ENCODE peak calls at places on chromosomes 13 and 19, in five cellular contexts. One of them, this sample, is unnamed.

GRCh38 chr19:11479090-11479469 is 1.8 kb downstream of the ELAVL3 start:
- DNase-seq in heart left ventricle: no peak
- DNase-seq in activated T-helper 1 cell treated with anti-CD3 and anti-CD28 coated beads, Interleukin-12 subunit alpha, Interleukin-12 subunit beta, Interleukin-2, Interleukin-4 antibody, amounts not matched to agents 30 ng/mL and 10 ng/mL and 1 ng/mL, durations not matched to agents 14 hours and 24 hours and 36 hours: no peak
- DNase-seq in T-cell: no peak
- DNase-seq in islet precursor cell: no peak
- DNase-seq in this sample: no peak

GRCh38 chr19:50465986-50466771 is 10.1 kb upstream of the EMC10 start:
- DNase-seq in heart left ventricle: no peak
- DNase-seq in activated T-helper 1 cell treated with anti-CD3 and anti-CD28 coated beads, Interleukin-12 subunit alpha, Interleukin-12 subunit beta, Interleukin-2, Interleukin-4 antibody, amounts not matched to agents 30 ng/mL and 10 ng/mL and 1 ng/mL, durations not matched to agents 14 hours and 24 hours and 36 hours: no peak
- DNase-seq in T-cell: no peak
- DNase-seq in islet precursor cell: peak; percentile 86
- DNase-seq in this sample: no peak

GRCh38 chr19:49809155-49809986 is 3.7 kb downstream of the FUZ start:
- DNase-seq in heart left ventricle: peak; percentile 71
- DNase-seq in activated T-helper 1 cell treated with anti-CD3 and anti-CD28 coated beads, Interleukin-12 subunit alpha, Interleukin-12 subunit beta, Interleukin-2, Interleukin-4 antibody, amounts not matched to agents 30 ng/mL and 10 ng/mL and 1 ng/mL, durations not matched to agents 14 hours and 24 hours and 36 hours: peak; percentile 38
- DNase-seq in T-cell: no peak
- DNase-seq in islet precursor cell: peak; percentile 72
- DNase-seq in this sample: peak; percentile 39

GRCh38 chr19:55158848-55159793 is 1.6 kb upstream of the TNNI3 start:
- DNase-seq in heart left ventricle: peak; percentile 85
- DNase-seq in activated T-helper 1 cell treated with anti-CD3 and anti-CD28 coated beads, Interleukin-12 subunit alpha, Interleukin-12 subunit beta, Interleukin-2, Interleukin-4 antibody, amounts not matched to agents 30 ng/mL and 10 ng/mL and 1 ng/mL, durations not matched to agents 14 hours and 24 hours and 36 hours: no peak
- DNase-seq in T-cell: no peak
- DNase-seq in islet precursor cell: peak; percentile 77
- DNase-seq in this sample: no peak

GRCh38 chr19:17075860-17076538 is 422 bp downstream of the MYO9B start:
- DNase-seq in heart left ventricle: peak; percentile 48
- DNase-seq in activated T-helper 1 cell treated with anti-CD3 and anti-CD28 coated beads, Interleukin-12 subunit alpha, Interleukin-12 subunit beta, Interleukin-2, Interleukin-4 antibody, amounts not matched to agents 30 ng/mL and 10 ng/mL and 1 ng/mL, durations not matched to agents 14 hours and 24 hours and 36 hours: peak; percentile 42
- DNase-seq in T-cell: peak; percentile 42
- DNase-seq in islet precursor cell: peak; percentile 67
- DNase-seq in this sample: peak; percentile 46

GRCh38 chr13:39349391-39349790 is 253.6 kb downstream of the LHFPL6 start:
- DNase-seq in heart left ventricle: no peak
- DNase-seq in activated T-helper 1 cell treated with anti-CD3 and anti-CD28 coated beads, Interleukin-12 subunit alpha, Interleukin-12 subunit beta, Interleukin-2, Interleukin-4 antibody, amounts not matched to agents 30 ng/mL and 10 ng/mL and 1 ng/mL, durations not matched to agents 14 hours and 24 hours and 36 hours: no peak
- DNase-seq in T-cell: no peak
- DNase-seq in islet precursor cell: no peak
- DNase-seq in this sample: no peak

GRCh38 chr19:7799640-7800355 is 30.2 kb upstream of the EVI5L start:
- DNase-seq in heart left ventricle: peak; percentile 64
- DNase-seq in activated T-helper 1 cell treated with anti-CD3 and anti-CD28 coated beads, Interleukin-12 subunit alpha, Interleukin-12 subunit beta, Interleukin-2, Interleukin-4 antibody, amounts not matched to agents 30 ng/mL and 10 ng/mL and 1 ng/mL, durations not matched to agents 14 hours and 24 hours and 36 hours: peak; percentile 37
- DNase-seq in T-cell: peak; percentile 26
- DNase-seq in islet precursor cell: peak; percentile 71
- DNase-seq in this sample: peak; percentile 40

GRCh38 chr19:57708641-57709354 is at the start of gene ZNF154:
- DNase-seq in heart left ventricle: peak; percentile 61
- DNase-seq in activated T-helper 1 cell treated with anti-CD3 and anti-CD28 coated beads, Interleukin-12 subunit alpha, Interleukin-12 subunit beta, Interleukin-2, Interleukin-4 antibody, amounts not matched to agents 30 ng/mL and 10 ng/mL and 1 ng/mL, durations not matched to agents 14 hours and 24 hours and 36 hours: peak; percentile 21
- DNase-seq in T-cell: peak; percentile 48
- DNase-seq in islet precursor cell: peak; percentile 89
- DNase-seq in this sample: peak; percentile 64

GRCh38 chr13:112756967-112757758 is 67.3 kb downstream of the ATP11A start:
- DNase-seq in heart left ventricle: peak; percentile 4
- DNase-seq in activated T-helper 1 cell treated with anti-CD3 and anti-CD28 coated beads, Interleukin-12 subunit alpha, Interleukin-12 subunit beta, Interleukin-2, Interleukin-4 antibody, amounts not matched to agents 30 ng/mL and 10 ng/mL and 1 ng/mL, durations not matched to agents 14 hours and 24 hours and 36 hours: no peak
- DNase-seq in T-cell: no peak
- DNase-seq in islet precursor cell: peak; percentile 89
- DNase-seq in this sample: no peak

GRCh38 chr13:36076211-36076610 is 55.0 kb downstream of the DCLK1 start:
- DNase-seq in heart left ventricle: no peak
- DNase-seq in activated T-helper 1 cell treated with anti-CD3 and anti-CD28 coated beads, Interleukin-12 subunit alpha, Interleukin-12 subunit beta, Interleukin-2, Interleukin-4 antibody, amounts not matched to agents 30 ng/mL and 10 ng/mL and 1 ng/mL, durations not matched to agents 14 hours and 24 hours and 36 hours: no peak
- DNase-seq in T-cell: no peak
- DNase-seq in islet precursor cell: no peak
- DNase-seq in this sample: no peak

GRCh38 chr19:40798223-40798996 is 581 bp upstream of the EGLN2 start:
- DNase-seq in heart left ventricle: peak; percentile 100
- DNase-seq in activated T-helper 1 cell treated with anti-CD3 and anti-CD28 coated beads, Interleukin-12 subunit alpha, Interleukin-12 subunit beta, Interleukin-2, Interleukin-4 antibody, amounts not matched to agents 30 ng/mL and 10 ng/mL and 1 ng/mL, durations not matched to agents 14 hours and 24 hours and 36 hours: peak; percentile 100
- DNase-seq in T-cell: peak; percentile 100
- DNase-seq in islet precursor cell: peak; percentile 100
- DNase-seq in this sample: peak; percentile 100

GRCh38 chr19:41682437-41682836 is 5.6 kb downstream of the CEACAM7 start:
- DNase-seq in heart left ventricle: no peak
- DNase-seq in activated T-helper 1 cell treated with anti-CD3 and anti-CD28 coated beads, Interleukin-12 subunit alpha, Interleukin-12 subunit beta, Interleukin-2, Interleukin-4 antibody, amounts not matched to agents 30 ng/mL and 10 ng/mL and 1 ng/mL, durations not matched to agents 14 hours and 24 hours and 36 hours: no peak
- DNase-seq in T-cell: no peak
- DNase-seq in islet precursor cell: peak; percentile 42
- DNase-seq in this sample: no peak

GRCh38 chr19:38120471-38121030 is 103.5 kb downstream of the DPF1 start:
- DNase-seq in heart left ventricle: no peak
- DNase-seq in activated T-helper 1 cell treated with anti-CD3 and anti-CD28 coated beads, Interleukin-12 subunit alpha, Interleukin-12 subunit beta, Interleukin-2, Interleukin-4 antibody, amounts not matched to agents 30 ng/mL and 10 ng/mL and 1 ng/mL, durations not matched to agents 14 hours and 24 hours and 36 hours: no peak
- DNase-seq in T-cell: no peak
- DNase-seq in islet precursor cell: no peak
- DNase-seq in this sample: no peak